ENCODE peak calls at places on chromosomes 11 and 22, in six cellular contexts. One of them, this sample, is unnamed.

GRCh38 chr22:47029244-47030001 is 267.0 kb downstream of the TBC1D22A start:
- DNase-seq in pancreas: no peak
- DNase-seq in SK-N-SH: no peak
- DNase-seq in foreskin keratinocyte: no peak
- DNase-seq in stomach: no peak
- DNase-seq in H9: no peak
- DNase-seq in this sample: no peak

GRCh38 chr22:40156001-40156516 is 21.7 kb upstream of the TNRC6B start:
- DNase-seq in pancreas: peak; percentile 38
- DNase-seq in SK-N-SH: no peak
- DNase-seq in foreskin keratinocyte: peak; percentile 73
- DNase-seq in stomach: peak; percentile 81
- DNase-seq in H9: peak; percentile 69
- DNase-seq in this sample: no peak

GRCh38 chr11:62472063-62472884 is 53.4 kb downstream of the SCGB1A1 start:
- DNase-seq in pancreas: no peak
- DNase-seq in SK-N-SH: peak; percentile 40
- DNase-seq in foreskin keratinocyte: peak; percentile 41
- DNase-seq in stomach: no peak
- DNase-seq in H9: no peak
- DNase-seq in this sample: no peak

GRCh38 chr22:37328017-37328416 is 45.7 kb downstream of the CYTH4 start:
- DNase-seq in pancreas: no peak
- DNase-seq in SK-N-SH: no peak
- DNase-seq in foreskin keratinocyte: peak; percentile 92
- DNase-seq in stomach: no peak
- DNase-seq in H9: no peak
- DNase-seq in this sample: no peak

GRCh38 chr11:68925613-68926012 is 21.9 kb downstream of the IGHMBP2 start:
- DNase-seq in pancreas: no peak
- DNase-seq in SK-N-SH: no peak
- DNase-seq in foreskin keratinocyte: no peak
- DNase-seq in stomach: no peak
- DNase-seq in H9: no peak
- DNase-seq in this sample: no peak

GRCh38 chr11:116225784-116226410 is 546.9 kb downstream of the BUD13 start:
- DNase-seq in pancreas: no peak
- DNase-seq in SK-N-SH: no peak
- DNase-seq in foreskin keratinocyte: no peak
- DNase-seq in stomach: no peak
- DNase-seq in H9: no peak
- DNase-seq in this sample: no peak

GRCh38 chr11:19739872-19740271 is 27.2 kb downstream of the NAV2 start:
- DNase-seq in pancreas: no peak
- DNase-seq in SK-N-SH: no peak
- DNase-seq in foreskin keratinocyte: no peak
- DNase-seq in stomach: no peak
- DNase-seq in H9: peak; percentile 57
- DNase-seq in this sample: peak; percentile 58

GRCh38 chr22:23226497-23226850 is 46.2 kb downstream of the BCR start:
- DNase-seq in pancreas: no peak
- DNase-seq in SK-N-SH: no peak
- DNase-seq in foreskin keratinocyte: peak; percentile 15
- DNase-seq in stomach: no peak
- DNase-seq in H9: no peak
- DNase-seq in this sample: no peak

GRCh38 chr22:50105529-50106100 is 15.8 kb downstream of the MOV10L1 start:
- DNase-seq in pancreas: no peak
- DNase-seq in SK-N-SH: no peak
- DNase-seq in foreskin keratinocyte: peak; percentile 81
- DNase-seq in stomach: no peak
- DNase-seq in H9: no peak
- DNase-seq in this sample: no peak

GRCh38 chr11:134476435-134477021 is 64.5 kb upstream of the B3GAT1 start:
- DNase-seq in pancreas: no peak
- DNase-seq in SK-N-SH: no peak
- DNase-seq in foreskin keratinocyte: no peak
- DNase-seq in stomach: no peak
- DNase-seq in H9: peak; percentile 72
- DNase-seq in this sample: no peak

GRCh38 chr22:21951062-21951461 is 1.6 kb downstream of the PPM1F start:
- DNase-seq in pancreas: no peak
- DNase-seq in SK-N-SH: no peak
- DNase-seq in foreskin keratinocyte: no peak
- DNase-seq in stomach: no peak
- DNase-seq in H9: no peak
- DNase-seq in this sample: no peak

GRCh38 chr22:21949569-21949918 is 3.1 kb downstream of the PPM1F start:
- DNase-seq in pancreas: no peak
- DNase-seq in SK-N-SH: no peak
- DNase-seq in foreskin keratinocyte: no peak
- DNase-seq in stomach: no peak
- DNase-seq in H9: no peak
- DNase-seq in this sample: no peak

GRCh38 chr22:21948390-21948789 is 4.3 kb downstream of the PPM1F start:
- DNase-seq in pancreas: no peak
- DNase-seq in SK-N-SH: no peak
- DNase-seq in foreskin keratinocyte: no peak
- DNase-seq in stomach: no peak
- DNase-seq in H9: no peak
- DNase-seq in this sample: no peak

GRCh38 chr22:21948824-21949568 is 3.7 kb downstream of the PPM1F start:
- DNase-seq in pancreas: no peak
- DNase-seq in SK-N-SH: no peak
- DNase-seq in foreskin keratinocyte: no peak
- DNase-seq in stomach: no peak
- DNase-seq in H9: no peak
- DNase-seq in this sample: no peak

DNA sequence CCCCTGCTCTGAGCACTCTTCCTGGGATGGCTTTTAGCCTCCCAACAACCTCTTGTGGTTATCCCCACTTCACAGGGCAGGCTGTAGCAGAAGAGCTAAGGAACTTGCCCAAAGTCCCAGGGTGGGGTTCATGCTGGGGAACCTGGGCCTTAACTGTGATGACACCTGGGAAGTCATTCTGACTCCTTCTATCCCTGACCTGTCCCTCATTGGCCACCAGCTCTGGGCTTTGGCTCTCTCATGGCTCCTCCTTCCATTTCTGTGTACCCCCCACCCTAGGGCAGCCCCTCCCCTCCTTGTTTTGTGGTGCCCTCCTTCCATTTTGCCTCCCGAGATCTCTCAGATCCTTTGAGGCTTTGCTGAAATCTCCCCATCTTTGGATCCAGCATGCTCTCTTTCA is 2.7 kb downstream of the PPM1F start:
- DNase-seq in pancreas: no peak
- DNase-seq in SK-N-SH: no peak
- DNase-seq in foreskin keratinocyte: no peak
- DNase-seq in stomach: no peak
- DNase-seq in H9: no peak
- DNase-seq in this sample: no peak
- H3K27ac ChIP-seq in pancreas: no peak overlapping the region
- H3K27ac ChIP-seq in SK-N-SH: no peak overlapping the region
- H3K27ac ChIP-seq in foreskin keratinocyte: no peak overlapping the region
- H3K27ac ChIP-seq in stomach: peak overlapping the region; percentile 61
- H3K27ac ChIP-seq in H9: no peak overlapping the region
- H3K27ac ChIP-seq in this sample: peak overlapping the region; percentile 65

GRCh38 chr22:36160499-36160942 is at the start of gene APOL3:
- DNase-seq in pancreas: no peak
- DNase-seq in SK-N-SH: no peak
- DNase-seq in foreskin keratinocyte: no peak
- DNase-seq in stomach: peak; percentile 74
- DNase-seq in H9: no peak
- DNase-seq in this sample: peak; percentile 85
- H3K27ac ChIP-seq in pancreas: peak within 1 kb of the TSS; percentile 44
- H3K27ac ChIP-seq in SK-N-SH: no peak within 1 kb of the TSS
- H3K27ac ChIP-seq in foreskin keratinocyte: no peak within 1 kb of the TSS
- H3K27ac ChIP-seq in stomach: peak within 1 kb of the TSS; percentile 91
- H3K27ac ChIP-seq in H9: no peak within 1 kb of the TSS
- H3K27ac ChIP-seq in this sample: peak within 1 kb of the TSS; percentile 75

GRCh38 chr11:1506981-1507380 is 20.4 kb upstream of the MOB2 start:
- DNase-seq in pancreas: no peak
- DNase-seq in SK-N-SH: no peak
- DNase-seq in foreskin keratinocyte: no peak
- DNase-seq in stomach: no peak
- DNase-seq in H9: no peak
- DNase-seq in this sample: no peak
- H3K27ac ChIP-seq in pancreas: no peak overlapping the region
- H3K27ac ChIP-seq in SK-N-SH: no peak overlapping the region
- H3K27ac ChIP-seq in foreskin keratinocyte: no peak overlapping the region
- H3K27ac ChIP-seq in stomach: no peak overlapping the region
- H3K27ac ChIP-seq in H9: no peak overlapping the region
- H3K27ac ChIP-seq in this sample: peak overlapping the region; percentile 80

DNA sequence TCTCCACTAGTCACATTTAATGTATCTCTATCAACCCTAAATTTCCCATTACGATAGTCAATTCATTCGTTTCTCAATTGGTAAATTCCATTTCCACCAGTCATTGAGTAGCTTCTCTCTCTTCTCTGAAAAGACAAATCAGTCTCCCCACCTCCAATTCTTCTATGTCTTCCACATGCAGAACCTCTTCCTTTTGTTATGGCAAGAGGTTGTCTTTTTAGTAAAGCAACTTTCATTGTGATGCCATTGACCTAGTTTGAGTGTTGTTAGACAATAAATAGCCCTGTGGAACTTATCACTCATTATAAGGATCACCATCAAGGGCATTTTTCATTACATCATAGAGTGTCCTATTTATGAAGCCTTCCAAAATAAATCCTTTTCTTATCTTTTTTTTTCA is 340.9 kb downstream of the LRRC4C start:
- DNase-seq in pancreas: no peak
- DNase-seq in SK-N-SH: no peak
- DNase-seq in foreskin keratinocyte: no peak
- DNase-seq in stomach: no peak
- DNase-seq in H9: no peak
- DNase-seq in this sample: no peak
- H3K27ac ChIP-seq in pancreas: no peak overlapping the region
- H3K27ac ChIP-seq in SK-N-SH: no peak overlapping the region
- H3K27ac ChIP-seq in foreskin keratinocyte: no peak overlapping the region
- H3K27ac ChIP-seq in stomach: no peak overlapping the region
- H3K27ac ChIP-seq in H9: no peak overlapping the region
- H3K27ac ChIP-seq in this sample: no peak overlapping the region